ENCODE peak calls at places on chromosomes 1 and 21, in five cellular contexts. I is effector memory CD4-positive, alpha-beta T cell; E is Panc1; C is suprapubic skin; K is heart right ventricle. D is an unnamed sample.

GRCh38 chr1:213793482-213794067 is 194.2 kb upstream of the PROX1 start:
- DNase-seq in I (no peak), E (no peak), C (no peak), K (no peak), D (no peak)

GRCh38 chr1:150764617-150765090 is 924 bp downstream of the CTSS start:
- DNase-seq in I (no peak), E (no peak), C (no peak), K (no peak), D (no peak)

GRCh38 chr1:205950280-205950679 is 7.0 kb upstream of the SLC26A9 start:
- DNase-seq in I (no peak), E (no peak), C (peak; percentile 85), K (peak; percentile 37), D (no peak)

GRCh38 chr1:241311056-241311746 is 45.8 kb downstream of the RGS7 start:
- DNase-seq in I (no peak), E (no peak), C (no peak), K (no peak), D (no peak)

GRCh38 chr1:181662606-181663005 is 179.3 kb downstream of the CACNA1E start:
- DNase-seq in I (no peak), E (no peak), C (no peak), K (no peak), D (no peak)

GRCh38 chr1:194331758-194332157 is 1145.3 kb upstream of the B3GALT2 start:
- DNase-seq in I (no peak), E (no peak), C (no peak), K (no peak), D (no peak)

GRCh38 chr1:21607549-21608529 is 61.3 kb downstream of the RAP1GAP start:
- DNase-seq in I (no peak), E (no peak), C (no peak), K (peak; percentile 83), D (peak; percentile 100)

GRCh38 chr1:22920734-22921451 is 51.8 kb downstream of the LACTBL1 start:
- DNase-seq in I (no peak), E (no peak), C (no peak), K (no peak), D (no peak)

GRCh38 chr1:47189844-47190562 is at the start of gene PDZK1IP1:
- DNase-seq in I (no peak), E (no peak), C (peak; percentile 93), K (peak; percentile 71), D (peak; percentile 23)

GRCh38 chr1:170048515-170048914 is 26.0 kb downstream of the KIFAP3 start:
- DNase-seq in I (no peak), E (no peak), C (no peak), K (no peak), D (no peak)

GRCh38 chr1:119893238-119893791 is 3.0 kb downstream of the ADAM30 start:
- DNase-seq in I (no peak), E (no peak), C (no peak), K (no peak), D (no peak)

GRCh38 chr1:151292207-151293030 is 10.3 kb downstream of the ZNF687 start:
- DNase-seq in I (no peak), E (no peak), C (no peak), K (no peak), D (no peak)

GRCh38 chr1:45134468-45134873 is 71.9 kb downstream of the ZSWIM5 start:
- DNase-seq in I (no peak), E (no peak), C (no peak), K (no peak), D (no peak)

GRCh38 chr1:222629921-222630535 is 12.1 kb downstream of the MIA3 start:
- DNase-seq in I (no peak), E (no peak), C (no peak), K (no peak), D (no peak)

GRCh38 chr1:102178483-102178882 is 181.8 kb upstream of the OLFM3 start:
- DNase-seq in I (no peak), E (no peak), C (no peak), K (no peak), D (no peak)

GRCh38 chr1:90190523-90190922 is 195.6 kb downstream of the ZNF326 start:
- DNase-seq in I (no peak), E (no peak), C (no peak), K (no peak), D (no peak)

GRCh38 chr1:111334169-111334568 is 43.5 kb downstream of the CHIA start:
- DNase-seq in I (peak; percentile 23), E (no peak), C (no peak), K (no peak), D (peak; percentile 74)

GRCh38 chr1:33636209-33636608 is 163.8 kb downstream of the ZSCAN20 start:
- DNase-seq in I (no peak), E (no peak), C (no peak), K (no peak), D (no peak)

GRCh38 chr1:243257189-243257588 is 1.3 kb downstream of the SDCCAG8 start:
- DNase-seq in I (no peak), E (no peak), C (no peak), K (no peak), D (no peak)

GRCh38 chr1:208187499-208188041 is 56.6 kb downstream of the PLXNA2 start:
- DNase-seq in I (no peak), E (no peak), C (no peak), K (no peak), D (no peak)

GRCh38 chr1:43072314-43072713 is 99.8 kb downstream of the EBNA1BP2 start:
- DNase-seq in I (no peak), E (no peak), C (no peak), K (no peak), D (no peak)

GRCh38 chr1:11787804-11788436 is 17.8 kb downstream of the MTHFR start:
- DNase-seq in I (no peak), E (no peak), C (no peak), K (no peak), D (no peak)

GRCh38 chr1:171935086-171935485 is 93.8 kb downstream of the DNM3 start:
- DNase-seq in I (no peak), E (no peak), C (no peak), K (no peak), D (no peak)

GRCh38 chr1:87045757-87046422 is 131.5 kb downstream of the HS2ST1 start:
- DNase-seq in I (no peak), E (no peak), C (no peak), K (no peak), D (no peak)

GRCh38 chr1:184973308-184974085 is 811 bp downstream of the NIBAN1 start:
- DNase-seq in I (peak; percentile 65), E (no peak), C (no peak), K (peak; percentile 49), D (peak; percentile 52)

GRCh38 chr1:224387302-224387912 is 30.7 kb downstream of the CNIH4 start:
- DNase-seq in I (no peak), E (no peak), C (no peak), K (no peak), D (no peak)

GRCh38 chr21:17370750-17371325 is 142.0 kb upstream of the CXADR start:
- DNase-seq in I (no peak), E (no peak), C (no peak), K (no peak), D (no peak)

GRCh38 chr21:38956791-38957571 is 151.3 kb downstream of the ETS2 start:
- DNase-seq in I (no peak), E (no peak), C (no peak), K (no peak), D (no peak)

GRCh38 chr1:109618614-109619404 is 607 bp downstream of the GNAT2 start:
- DNase-seq in I (no peak), E (no peak), C (no peak), K (no peak), D (peak; percentile 21)

GRCh38 chr1:109619655-109620395 is at the start of gene AMPD2:
- DNase-seq in I (peak; percentile 77), E (no peak), C (peak; percentile 91), K (peak; percentile 81), D (peak; percentile 69)

GRCh38 chr1:109620890-109621289 is 1.3 kb downstream of the AMPD2 start:
- DNase-seq in I (peak; percentile 94), E (no peak), C (peak; percentile 98), K (peak; percentile 93), D (peak; percentile 81)

GRCh38 chr1:109620396-109620817 is 770 bp downstream of the AMPD2 start:
- DNase-seq in I (no peak), E (no peak), C (peak; percentile 81), K (no peak), D (peak; percentile 16)

DNA sequence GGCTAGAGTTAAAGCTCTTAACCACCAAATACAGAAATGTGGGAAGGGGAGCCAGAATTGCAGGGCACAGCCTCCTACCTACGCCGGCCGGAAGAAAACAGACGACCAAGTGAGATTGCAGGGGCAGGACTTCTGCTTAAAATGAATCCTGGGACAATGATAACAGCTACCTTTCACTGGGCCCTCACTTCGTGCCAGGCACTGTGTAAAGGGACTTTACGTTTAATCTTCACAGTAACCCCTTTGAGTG is at the start of gene GNAT2:
- DNase-seq in I (no peak), E (no peak), C (no peak), K (no peak), D (no peak)
- H3K4me1 ChIP-seq in I (peaks cover 68% of the 10 kb centered on the region), E (peaks cover 15% of the 10 kb centered on the region), C (peaks cover 51% of the 10 kb centered on the region), K (peaks cover 17% of the 10 kb centered on the region), D (peaks cover 10% of the 10 kb centered on the region)

GRCh38 chr1:27527857-27528700 is 38.1 kb upstream of the WASF2 start:
- DNase-seq in I (no peak), E (no peak), C (no peak), K (peak; percentile 61), D (no peak)

GRCh38 chr1:27526569-27527222 is 36.7 kb upstream of the WASF2 start:
- DNase-seq in I (no peak), E (no peak), C (no peak), K (no peak), D (no peak)

GRCh38 chr1:27528701-27529637 is 39.0 kb upstream of the WASF2 start:
- DNase-seq in I (no peak), E (no peak), C (no peak), K (peak; percentile 73), D (no peak)

GRCh38 chr1:27525296-27526271 is 35.6 kb upstream of the WASF2 start:
- DNase-seq in I (no peak), E (no peak), C (no peak), K (peak; percentile 87), D (peak; percentile 74)

GRCh38 chr1:27527223-27527856 is 37.4 kb upstream of the WASF2 start:
- DNase-seq in I (no peak), E (no peak), C (no peak), K (peak; percentile 57), D (no peak)
- H3K4me1 ChIP-seq in I (peaks cover 56% of the 10 kb centered on the region), E (peaks cover 30% of the 10 kb centered on the region), C (peaks cover 73% of the 10 kb centered on the region), K (peaks cover 65% of the 10 kb centered on the region), D (peaks cover 6% of the 10 kb centered on the region)

DNA sequence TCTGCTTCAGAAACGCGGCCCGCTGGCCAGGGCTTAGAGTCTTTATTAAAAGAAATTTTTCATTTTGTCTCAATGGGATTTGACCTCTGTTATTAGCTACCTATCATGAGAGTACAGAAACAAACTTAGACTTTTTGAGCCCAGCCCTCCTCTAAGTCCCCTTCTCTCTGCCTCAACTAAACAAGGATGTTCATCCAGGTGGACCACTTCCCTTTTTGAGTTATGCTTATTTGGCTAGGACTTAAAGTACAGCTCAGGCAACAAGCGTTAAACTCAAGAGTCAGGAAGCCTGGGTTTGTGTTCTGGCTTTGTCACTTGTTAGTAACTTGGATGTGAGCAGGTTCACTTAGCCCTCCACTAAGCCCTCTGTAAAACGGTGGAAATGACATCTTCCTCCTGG is 153.0 kb downstream of the TGFBR3 start:
- DNase-seq in I (no peak), E (no peak), C (no peak), K (no peak), D (no peak)
- H3K4me1 ChIP-seq in I (peaks cover 19% of the 10 kb centered on the region), E (peaks cover 67% of the 10 kb centered on the region), C (peaks cover 53% of the 10 kb centered on the region), K (peaks cover 53% of the 10 kb centered on the region), D (peaks cover 3% of the 10 kb centered on the region)

GRCh38 chr21:35023396-35024070 is 25.6 kb downstream of the RUNX1 start:
- DNase-seq in I (no peak), E (no peak), C (no peak), K (no peak), D (no peak)
- H3K4me1 ChIP-seq in I (peaks cover 80% of the 10 kb centered on the region), E (no peaks in the 10 kb centered on the region), C (peaks cover 9% of the 10 kb centered on the region), K (no peaks in the 10 kb centered on the region), D (no peaks in the 10 kb centered on the region)

GRCh38 chr1:3660704-3661103 is 8.4 kb downstream of the TP73 start:
- DNase-seq in I (no peak), E (no peak), C (no peak), K (no peak), D (no peak)
- H3K4me1 ChIP-seq in I (no peaks in the 10 kb centered on the region), E (peaks cover 3% of the 10 kb centered on the region), C (peaks cover 7% of the 10 kb centered on the region), K (no peaks in the 10 kb centered on the region), D (no peaks in the 10 kb centered on the region)

D was measured in HAP-1.